ENCODE peak calls at places on chromosomes 6 and 20, in ten cellular contexts. One of them, this sample, is unnamed.

GRCh38 chr20:63968136-63968927 is 1.4 kb downstream of the ZNF512B start:
- DNase-seq in NCI-H446: no peak
- DNase-seq in ecto neural progenitor cell: no peak
- DNase-seq in stimulated activated CD8-positive, alpha-beta memory T cell treated with anti-CD3 and anti-CD28 coated beads, Interleukin-4, amount 100 ng/mL, for 4 hours: no peak
- DNase-seq in tibial artery: peak; percentile 19
- DNase-seq in stimulated activated CD4-positive, alpha-beta T cell treated with anti-CD3 and anti-CD28 coated beads, Interleukin-1b, Interleukin-23, amount 100 ng/mL, for 1 hour: no peak
- DNase-seq in stomach: no peak
- DNase-seq in EH: no peak
- DNase-seq in stimulated activated naive CD8-positive, alpha-beta T cell treated with anti-CD3 and anti-CD28 coated beads, Interleukin-15, Interleukin-2, amounts not matched to agents 100 U/mL and 50 U/mL, for 24 hours: peak; percentile 2
- DNase-seq in H7: no peak
- DNase-seq in this sample: no peak

GRCh38 chr6:52482903-52483670 is 62.9 kb downstream of the EFHC1 start:
- DNase-seq in NCI-H446: no peak
- DNase-seq in ecto neural progenitor cell: no peak
- DNase-seq in stimulated activated CD8-positive, alpha-beta memory T cell treated with anti-CD3 and anti-CD28 coated beads, Interleukin-4, amount 100 ng/mL, for 4 hours: no peak
- DNase-seq in tibial artery: no peak
- DNase-seq in stimulated activated CD4-positive, alpha-beta T cell treated with anti-CD3 and anti-CD28 coated beads, Interleukin-1b, Interleukin-23, amount 100 ng/mL, for 1 hour: no peak
- DNase-seq in stomach: no peak
- DNase-seq in EH: peak; percentile 48
- DNase-seq in stimulated activated naive CD8-positive, alpha-beta T cell treated with anti-CD3 and anti-CD28 coated beads, Interleukin-15, Interleukin-2, amounts not matched to agents 100 U/mL and 50 U/mL, for 24 hours: no peak
- DNase-seq in H7: no peak
- DNase-seq in this sample: no peak

GRCh38 chr20:6397115-6397514 is 274.3 kb upstream of the FERMT1 start:
- DNase-seq in NCI-H446: no peak
- DNase-seq in ecto neural progenitor cell: no peak
- DNase-seq in stimulated activated CD8-positive, alpha-beta memory T cell treated with anti-CD3 and anti-CD28 coated beads, Interleukin-4, amount 100 ng/mL, for 4 hours: no peak
- DNase-seq in tibial artery: no peak
- DNase-seq in stimulated activated CD4-positive, alpha-beta T cell treated with anti-CD3 and anti-CD28 coated beads, Interleukin-1b, Interleukin-23, amount 100 ng/mL, for 1 hour: no peak
- DNase-seq in stomach: no peak
- DNase-seq in EH: no peak
- DNase-seq in stimulated activated naive CD8-positive, alpha-beta T cell treated with anti-CD3 and anti-CD28 coated beads, Interleukin-15, Interleukin-2, amounts not matched to agents 100 U/mL and 50 U/mL, for 24 hours: no peak
- DNase-seq in H7: no peak
- DNase-seq in this sample: no peak

GRCh38 chr6:168304752-168305015 is 14.9 kb downstream of the DACT2 start:
- DNase-seq in NCI-H446: no peak
- DNase-seq in ecto neural progenitor cell: no peak
- DNase-seq in stimulated activated CD8-positive, alpha-beta memory T cell treated with anti-CD3 and anti-CD28 coated beads, Interleukin-4, amount 100 ng/mL, for 4 hours: no peak
- DNase-seq in tibial artery: no peak
- DNase-seq in stimulated activated CD4-positive, alpha-beta T cell treated with anti-CD3 and anti-CD28 coated beads, Interleukin-1b, Interleukin-23, amount 100 ng/mL, for 1 hour: no peak
- DNase-seq in stomach: no peak
- DNase-seq in EH: no peak
- DNase-seq in stimulated activated naive CD8-positive, alpha-beta T cell treated with anti-CD3 and anti-CD28 coated beads, Interleukin-15, Interleukin-2, amounts not matched to agents 100 U/mL and 50 U/mL, for 24 hours: no peak
- DNase-seq in H7: no peak
- DNase-seq in this sample: no peak

GRCh38 chr20:59082981-59083380 is 40.4 kb upstream of the PRELID3B start:
- DNase-seq in NCI-H446: no peak
- DNase-seq in ecto neural progenitor cell: no peak
- DNase-seq in stimulated activated CD8-positive, alpha-beta memory T cell treated with anti-CD3 and anti-CD28 coated beads, Interleukin-4, amount 100 ng/mL, for 4 hours: no peak
- DNase-seq in tibial artery: no peak
- DNase-seq in stimulated activated CD4-positive, alpha-beta T cell treated with anti-CD3 and anti-CD28 coated beads, Interleukin-1b, Interleukin-23, amount 100 ng/mL, for 1 hour: no peak
- DNase-seq in stomach: no peak
- DNase-seq in EH: peak; percentile 89
- DNase-seq in stimulated activated naive CD8-positive, alpha-beta T cell treated with anti-CD3 and anti-CD28 coated beads, Interleukin-15, Interleukin-2, amounts not matched to agents 100 U/mL and 50 U/mL, for 24 hours: no peak
- DNase-seq in H7: no peak
- DNase-seq in this sample: no peak

GRCh38 chr6:87832025-87832825 is 130.2 kb upstream of the AKIRIN2 start:
- DNase-seq in NCI-H446: peak; percentile 29
- DNase-seq in ecto neural progenitor cell: no peak
- DNase-seq in stimulated activated CD8-positive, alpha-beta memory T cell treated with anti-CD3 and anti-CD28 coated beads, Interleukin-4, amount 100 ng/mL, for 4 hours: no peak
- DNase-seq in tibial artery: no peak
- DNase-seq in stimulated activated CD4-positive, alpha-beta T cell treated with anti-CD3 and anti-CD28 coated beads, Interleukin-1b, Interleukin-23, amount 100 ng/mL, for 1 hour: no peak
- DNase-seq in stomach: no peak
- DNase-seq in EH: peak; percentile 23
- DNase-seq in stimulated activated naive CD8-positive, alpha-beta T cell treated with anti-CD3 and anti-CD28 coated beads, Interleukin-15, Interleukin-2, amounts not matched to agents 100 U/mL and 50 U/mL, for 24 hours: no peak
- DNase-seq in H7: peak; percentile 17
- DNase-seq in this sample: no peak

GRCh38 chr20:34522969-34523871 is 7.0 kb downstream of the DYNLRB1 start:
- DNase-seq in NCI-H446: peak; percentile 35
- DNase-seq in ecto neural progenitor cell: no peak
- DNase-seq in stimulated activated CD8-positive, alpha-beta memory T cell treated with anti-CD3 and anti-CD28 coated beads, Interleukin-4, amount 100 ng/mL, for 4 hours: no peak
- DNase-seq in tibial artery: no peak
- DNase-seq in stimulated activated CD4-positive, alpha-beta T cell treated with anti-CD3 and anti-CD28 coated beads, Interleukin-1b, Interleukin-23, amount 100 ng/mL, for 1 hour: no peak
- DNase-seq in stomach: peak; percentile 49
- DNase-seq in EH: peak; percentile 85
- DNase-seq in stimulated activated naive CD8-positive, alpha-beta T cell treated with anti-CD3 and anti-CD28 coated beads, Interleukin-15, Interleukin-2, amounts not matched to agents 100 U/mL and 50 U/mL, for 24 hours: peak; percentile 60
- DNase-seq in H7: peak; percentile 87
- DNase-seq in this sample: no peak

GRCh38 chr6:106858653-106859092 is 115.9 kb downstream of the CD24 start:
- DNase-seq in NCI-H446: no peak
- DNase-seq in ecto neural progenitor cell: no peak
- DNase-seq in stimulated activated CD8-positive, alpha-beta memory T cell treated with anti-CD3 and anti-CD28 coated beads, Interleukin-4, amount 100 ng/mL, for 4 hours: no peak
- DNase-seq in tibial artery: no peak
- DNase-seq in stimulated activated CD4-positive, alpha-beta T cell treated with anti-CD3 and anti-CD28 coated beads, Interleukin-1b, Interleukin-23, amount 100 ng/mL, for 1 hour: no peak
- DNase-seq in stomach: no peak
- DNase-seq in EH: peak; percentile 45
- DNase-seq in stimulated activated naive CD8-positive, alpha-beta T cell treated with anti-CD3 and anti-CD28 coated beads, Interleukin-15, Interleukin-2, amounts not matched to agents 100 U/mL and 50 U/mL, for 24 hours: no peak
- DNase-seq in H7: no peak
- DNase-seq in this sample: no peak

GRCh38 chr6:160891690-160892089 is 99.9 kb upstream of the MAP3K4 start:
- DNase-seq in NCI-H446: no peak
- DNase-seq in ecto neural progenitor cell: no peak
- DNase-seq in stimulated activated CD8-positive, alpha-beta memory T cell treated with anti-CD3 and anti-CD28 coated beads, Interleukin-4, amount 100 ng/mL, for 4 hours: no peak
- DNase-seq in tibial artery: no peak
- DNase-seq in stimulated activated CD4-positive, alpha-beta T cell treated with anti-CD3 and anti-CD28 coated beads, Interleukin-1b, Interleukin-23, amount 100 ng/mL, for 1 hour: no peak
- DNase-seq in stomach: no peak
- DNase-seq in EH: no peak
- DNase-seq in stimulated activated naive CD8-positive, alpha-beta T cell treated with anti-CD3 and anti-CD28 coated beads, Interleukin-15, Interleukin-2, amounts not matched to agents 100 U/mL and 50 U/mL, for 24 hours: no peak
- DNase-seq in H7: no peak
- DNase-seq in this sample: no peak